ENCODE peak calls at places on chromosomes 16 and 17, in five cellular contexts. E, K, T, R and Q are unnamed samples.

GRCh38 chr17:73546770-73547345 is 97.4 kb downstream of the SDK2 start:
- DNase-seq in E (no peak), K (no peak), T (peak; percentile 71), R (no peak), Q (no peak)

GRCh38 chr17:2179615-2180295 is 123.8 kb downstream of the SMG6 start:
- DNase-seq in E (peak; percentile 83), K (peak; percentile 98), T (peak; percentile 89), R (peak; percentile 60), Q (peak; percentile 65)

GRCh38 chr17:83180264-83180995 is 101.0 kb downstream of the METRNL start:
- DNase-seq in E (no peak), K (no peak), T (no peak), R (no peak), Q (no peak)

GRCh38 chr16:57803413-57803990 is 1.2 kb upstream of the KIFC3 start:
- DNase-seq in E (peak; percentile 39), K (peak; percentile 50), T (no peak), R (no peak), Q (no peak)

GRCh38 chr17:65122836-65123756 is 14.1 kb upstream of the RGS9 start:
- DNase-seq in E (peak; percentile 90), K (peak; percentile 92), T (peak; percentile 87), R (peak; percentile 36), Q (peak; percentile 44)

GRCh38 chr16:64167851-64168770 is 953.8 kb downstream of the CDH11 start:
- DNase-seq in E (no peak), K (no peak), T (no peak), R (no peak), Q (no peak)

GRCh38 chr16:16028311-16028999 is 79.0 kb downstream of the ABCC1 start:
- DNase-seq in E (no peak), K (no peak), T (no peak), R (no peak), Q (no peak)

GRCh38 chr17:56781944-56782737 is 51.6 kb downstream of the C17orf67 start:
- DNase-seq in E (no peak), K (no peak), T (no peak), R (no peak), Q (no peak)

GRCh38 chr17:53818271-53818670 is 4.5 kb upstream of the KIF2B start:
- DNase-seq in E (no peak), K (no peak), T (no peak), R (no peak), Q (no peak)

GRCh38 chr16:86244188-86244587 is 266.1 kb upstream of the FOXF1 start:
- DNase-seq in E (no peak), K (no peak), T (no peak), R (no peak), Q (no peak)

GRCh38 chr16:55468352-55468990 is 10.5 kb upstream of the MMP2 start:
- DNase-seq in E (no peak), K (no peak), T (no peak), R (no peak), Q (no peak)

GRCh38 chr17:27282054-27282501 is 11.8 kb upstream of the WSB1 start:
- DNase-seq in E (no peak), K (peak; percentile 93), T (peak; percentile 45), R (no peak), Q (no peak)

GRCh38 chr16:11079657-11080187 is 135.4 kb downstream of the CLEC16A start:
- DNase-seq in E (no peak), K (peak; percentile 84), T (peak; percentile 26), R (no peak), Q (no peak)

GRCh38 chr16:88358033-88358481 is 24.7 kb upstream of the ZNF469 start:
- DNase-seq in E (peak; percentile 23), K (no peak), T (no peak), R (no peak), Q (no peak)

GRCh38 chr17:18037482-18037881 is 1.5 kb downstream of the ATPAF2 start:
- DNase-seq in E (no peak), K (no peak), T (no peak), R (no peak), Q (no peak)

GRCh38 chr17:27646232-27646631 is 15.2 kb downstream of the LGALS9 start:
- DNase-seq in E (no peak), K (no peak), T (no peak), R (no peak), Q (no peak)

GRCh38 chr17:19360772-19361171 is 1.8 kb downstream of the B9D1 start:
- DNase-seq in E (no peak), K (no peak), T (no peak), R (no peak), Q (no peak)

GRCh38 chr17:5237541-5238016 is 2.9 kb upstream of the SCIMP start:
- DNase-seq in E (no peak), K (peak; percentile 65), T (peak; percentile 83), R (no peak), Q (no peak)

GRCh38 chr16:19073863-19074262 is 6.4 kb downstream of the COQ7 start:
- DNase-seq in E (no peak), K (no peak), T (no peak), R (no peak), Q (no peak)

GRCh38 chr16:50526249-50526648 is 21.9 kb upstream of the NKD1 start:
- DNase-seq in E (no peak), K (no peak), T (no peak), R (no peak), Q (no peak)

GRCh38 chr17:7587831-7588230 is 2.1 kb downstream of the SOX15 start:
- DNase-seq in E (peak; percentile 48), K (no peak), T (peak; percentile 75), R (no peak), Q (no peak)

GRCh38 chr17:28325221-28325620 is 6.2 kb downstream of the TMEM97 start:
- DNase-seq in E (no peak), K (no peak), T (no peak), R (no peak), Q (no peak)

GRCh38 chr17:7912927-7913524 is 3.1 kb downstream of the RNF227 start:
- DNase-seq in E (no peak), K (peak; percentile 86), T (peak; percentile 84), R (no peak), Q (no peak)

GRCh38 chr17:2239882-2240430 is 63.6 kb downstream of the SMG6 start:
- DNase-seq in E (peak; percentile 82), K (peak; percentile 89), T (peak; percentile 85), R (peak; percentile 55), Q (no peak)

DNA sequence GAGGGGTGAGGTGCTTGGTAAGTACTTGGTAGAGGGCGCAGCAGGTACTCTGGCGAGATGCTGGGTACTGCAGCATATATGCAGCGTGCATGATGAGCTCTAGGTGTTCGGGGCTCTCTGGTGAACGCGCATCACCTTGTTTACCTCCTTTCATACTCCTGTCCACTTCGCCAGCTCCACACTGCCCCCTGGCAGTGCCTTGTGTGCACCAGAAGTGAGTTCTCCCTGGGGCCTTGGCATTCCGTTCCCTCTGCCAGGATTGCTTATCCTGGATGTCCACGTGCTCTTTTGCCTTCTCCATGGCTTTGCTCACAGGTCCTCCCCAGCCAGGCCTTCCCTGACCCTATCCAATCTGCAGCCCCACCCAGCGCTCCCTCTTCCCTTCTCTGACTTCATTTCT is 154.2 kb downstream of the MRM1 start:
- DNase-seq in E (no peak), K (peak; percentile 4), T (peak; percentile 35), R (no peak), Q (no peak)
- TF ChIP-seq CTCF in E (no peak), K (peak; percentile 36), T (peak; percentile 23), R (no peak), Q (no peak)

GRCh38 chr16:82793550-82794244 is 166.9 kb downstream of the CDH13 start:
- DNase-seq in E (no peak), K (no peak), T (no peak), R (no peak), Q (no peak)

GRCh38 chr16:82801361-82801760 is 174.6 kb downstream of the CDH13 start:
- DNase-seq in E (no peak), K (no peak), T (no peak), R (no peak), Q (no peak)

GRCh38 chr16:82792704-82793103 is 165.9 kb downstream of the CDH13 start:
- DNase-seq in E (no peak), K (no peak), T (no peak), R (no peak), Q (no peak)

DNA sequence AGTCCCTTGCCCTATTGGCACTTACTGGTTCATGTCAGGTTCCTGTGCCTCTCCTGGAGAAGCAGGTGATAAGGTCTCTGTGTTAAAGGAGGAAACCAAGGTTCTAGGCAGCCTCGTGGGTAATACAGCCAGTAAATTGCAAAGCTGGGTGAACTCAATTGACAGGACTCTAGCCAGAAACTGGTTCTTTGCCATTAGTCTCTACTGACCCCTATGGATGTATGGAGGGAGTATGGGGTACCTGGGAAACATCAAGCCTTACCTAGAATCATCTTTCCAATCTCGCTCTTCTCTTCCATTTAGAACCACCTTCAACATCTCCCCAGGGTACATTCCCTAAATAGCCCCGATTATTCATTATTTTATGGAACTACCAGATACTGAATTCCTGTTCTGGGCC is 169.3 kb downstream of the CDH13 start:
- DNase-seq in E (no peak), K (no peak), T (no peak), R (no peak), Q (no peak)
- TF ChIP-seq CTCF in E (no peak), K (no peak), T (no peak), R (no peak), Q (no peak)

GRCh38 chr16:28924399-28924761 is 658 bp downstream of the RABEP2 start:
- DNase-seq in E (no peak), K (no peak), T (no peak), R (no peak), Q (no peak)
- TF ChIP-seq CTCF in E (no peak), K (no peak), T (no peak), R (no peak), Q (no peak)

GRCh38 chr17:31582151-31582907 is 190.9 kb downstream of the RAB11FIP4 start:
- DNase-seq in E (peak; percentile 75), K (peak; percentile 54), T (peak; percentile 16), R (no peak), Q (no peak)
- TF ChIP-seq CTCF in E (no peak), K (no peak), T (no peak), R (no peak), Q (no peak)

DNA sequence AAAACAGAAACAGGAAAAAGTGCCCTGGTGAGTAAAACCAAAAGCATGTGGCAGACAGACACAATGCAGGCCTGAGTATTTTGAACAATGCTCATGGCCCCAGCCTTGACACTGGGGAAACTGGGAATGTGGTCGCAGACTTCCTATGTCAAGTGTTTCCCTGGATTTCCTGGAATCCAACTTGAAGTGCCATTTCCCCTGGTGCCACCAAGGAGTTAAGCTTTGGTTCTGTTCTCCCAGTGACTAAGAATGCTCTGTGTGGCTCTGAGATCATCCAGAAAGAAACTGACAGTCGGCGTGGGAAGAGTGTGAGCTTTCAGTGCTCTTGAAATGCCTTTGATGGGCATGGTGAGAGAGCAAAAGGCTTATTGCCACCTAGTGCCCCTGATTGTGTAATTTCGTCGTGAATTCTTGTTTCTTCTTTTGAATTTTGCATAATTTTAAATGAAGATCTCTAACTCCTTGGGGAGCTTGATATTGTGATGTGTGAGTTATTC is 96.0 kb downstream of the YPEL2 start:
- DNase-seq in E (no peak), K (peak; percentile 86), T (peak; percentile 51), R (no peak), Q (no peak)
- TF ChIP-seq CTCF in E (no peak), K (no peak), T (no peak), R (no peak), Q (no peak)

GRCh38 chr17:63564562-63564961 is 14.3 kb downstream of the DCAF7 start:
- DNase-seq in E (no peak), K (no peak), T (no peak), R (no peak), Q (no peak)
- TF ChIP-seq CTCF in E (no peak), K (no peak), T (no peak), R (no peak), Q (no peak)

GRCh38 chr17:14575349-14575966 is 274.6 kb downstream of the HS3ST3B1 start:
- DNase-seq in E (no peak), K (no peak), T (no peak), R (no peak), Q (no peak)
- TF ChIP-seq CTCF in E (no peak), K (no peak), T (no peak), R (no peak), Q (no peak)